ENCODE peak calls at places on chromosomes 7 and 10, in eight cellular contexts. One of them, this sample, is unnamed.
A peak's percentile ranks its signal among the peaks of the same experiment; 100 is the strongest.

GRCh38 chr7:149670288-149670687 is 103.1 kb downstream of the ZNF467 start:
- DNase-seq in CD4-positive, CD25-positive, alpha-beta regulatory T cell: no peak
- DNase-seq in psoas muscle: no peak
- DNase-seq in PC-3: peak; percentile 26
- DNase-seq in neural progenitor cell: no peak
- DNase-seq in aorta: no peak
- DNase-seq in cardiac muscle cell: peak; percentile 87
- DNase-seq in upper lobe of left lung: no peak
- DNase-seq in this sample: peak; percentile 61

GRCh38 chr10:79178070-79178576 is 109.4 kb downstream of the ZMIZ1 start:
- DNase-seq in CD4-positive, CD25-positive, alpha-beta regulatory T cell: no peak
- DNase-seq in psoas muscle: no peak
- DNase-seq in PC-3: no peak
- DNase-seq in neural progenitor cell: no peak
- DNase-seq in aorta: no peak
- DNase-seq in cardiac muscle cell: no peak
- DNase-seq in upper lobe of left lung: no peak
- DNase-seq in this sample: no peak

GRCh38 chr7:17706734-17707133 is 233.6 kb downstream of the SNX13 start:
- DNase-seq in CD4-positive, CD25-positive, alpha-beta regulatory T cell: peak; percentile 8
- DNase-seq in psoas muscle: no peak
- DNase-seq in PC-3: peak; percentile 77
- DNase-seq in neural progenitor cell: peak; percentile 78
- DNase-seq in aorta: peak; percentile 48
- DNase-seq in cardiac muscle cell: peak; percentile 85
- DNase-seq in upper lobe of left lung: peak; percentile 38
- DNase-seq in this sample: peak; percentile 33

GRCh38 chr10:21496285-21497176 is 29.0 kb downstream of the SKIDA1 start:
- DNase-seq in CD4-positive, CD25-positive, alpha-beta regulatory T cell: peak; percentile 60
- DNase-seq in psoas muscle: peak; percentile 48
- DNase-seq in PC-3: peak; percentile 44
- DNase-seq in neural progenitor cell: peak; percentile 84
- DNase-seq in aorta: peak; percentile 62
- DNase-seq in cardiac muscle cell: peak; percentile 54
- DNase-seq in upper lobe of left lung: peak; percentile 45
- DNase-seq in this sample: peak; percentile 27

GRCh38 chr10:15254808-15255655 is 86.5 kb upstream of the NMT2 start:
- DNase-seq in CD4-positive, CD25-positive, alpha-beta regulatory T cell: no peak
- DNase-seq in psoas muscle: no peak
- DNase-seq in PC-3: no peak
- DNase-seq in neural progenitor cell: no peak
- DNase-seq in aorta: no peak
- DNase-seq in cardiac muscle cell: no peak
- DNase-seq in upper lobe of left lung: no peak
- DNase-seq in this sample: no peak

GRCh38 chr10:71719042-71719441 is 536 bp downstream of the C10orf105 start:
- DNase-seq in CD4-positive, CD25-positive, alpha-beta regulatory T cell: no peak
- DNase-seq in psoas muscle: no peak
- DNase-seq in PC-3: no peak
- DNase-seq in neural progenitor cell: no peak
- DNase-seq in aorta: peak; percentile 61
- DNase-seq in cardiac muscle cell: peak; percentile 26
- DNase-seq in upper lobe of left lung: no peak
- DNase-seq in this sample: peak; percentile 23

GRCh38 chr10:89390875-89391576 is 1.4 kb upstream of the IFIT1 start:
- DNase-seq in CD4-positive, CD25-positive, alpha-beta regulatory T cell: no peak
- DNase-seq in psoas muscle: no peak
- DNase-seq in PC-3: no peak
- DNase-seq in neural progenitor cell: no peak
- DNase-seq in aorta: no peak
- DNase-seq in cardiac muscle cell: no peak
- DNase-seq in upper lobe of left lung: no peak
- DNase-seq in this sample: no peak

GRCh38 chr7:106420741-106421140 is 136.0 kb upstream of the NAMPT start:
- DNase-seq in CD4-positive, CD25-positive, alpha-beta regulatory T cell: no peak
- DNase-seq in psoas muscle: no peak
- DNase-seq in PC-3: no peak
- DNase-seq in neural progenitor cell: no peak
- DNase-seq in aorta: no peak
- DNase-seq in cardiac muscle cell: no peak
- DNase-seq in upper lobe of left lung: no peak
- DNase-seq in this sample: no peak

GRCh38 chr7:99473315-99473596 is 566 bp downstream of the ZNF789 start:
- DNase-seq in CD4-positive, CD25-positive, alpha-beta regulatory T cell: no peak
- DNase-seq in psoas muscle: no peak
- DNase-seq in PC-3: peak; percentile 68
- DNase-seq in neural progenitor cell: peak; percentile 54
- DNase-seq in aorta: peak; percentile 40
- DNase-seq in cardiac muscle cell: peak; percentile 81
- DNase-seq in upper lobe of left lung: no peak
- DNase-seq in this sample: no peak

GRCh38 chr7:139436806-139437205 is 46.7 kb downstream of the KLRG2 start:
- DNase-seq in CD4-positive, CD25-positive, alpha-beta regulatory T cell: no peak
- DNase-seq in psoas muscle: no peak
- DNase-seq in PC-3: no peak
- DNase-seq in neural progenitor cell: no peak
- DNase-seq in aorta: no peak
- DNase-seq in cardiac muscle cell: no peak
- DNase-seq in upper lobe of left lung: no peak
- DNase-seq in this sample: no peak

GRCh38 chr7:139439375-139439774 is 44.1 kb downstream of the KLRG2 start:
- DNase-seq in CD4-positive, CD25-positive, alpha-beta regulatory T cell: no peak
- DNase-seq in psoas muscle: no peak
- DNase-seq in PC-3: no peak
- DNase-seq in neural progenitor cell: no peak
- DNase-seq in aorta: no peak
- DNase-seq in cardiac muscle cell: no peak
- DNase-seq in upper lobe of left lung: no peak
- DNase-seq in this sample: no peak

GRCh38 chr7:139446051-139446890 is 37.2 kb downstream of the KLRG2 start:
- DNase-seq in CD4-positive, CD25-positive, alpha-beta regulatory T cell: no peak
- DNase-seq in psoas muscle: no peak
- DNase-seq in PC-3: no peak
- DNase-seq in neural progenitor cell: no peak
- DNase-seq in aorta: no peak
- DNase-seq in cardiac muscle cell: no peak
- DNase-seq in upper lobe of left lung: no peak
- DNase-seq in this sample: no peak

DNA sequence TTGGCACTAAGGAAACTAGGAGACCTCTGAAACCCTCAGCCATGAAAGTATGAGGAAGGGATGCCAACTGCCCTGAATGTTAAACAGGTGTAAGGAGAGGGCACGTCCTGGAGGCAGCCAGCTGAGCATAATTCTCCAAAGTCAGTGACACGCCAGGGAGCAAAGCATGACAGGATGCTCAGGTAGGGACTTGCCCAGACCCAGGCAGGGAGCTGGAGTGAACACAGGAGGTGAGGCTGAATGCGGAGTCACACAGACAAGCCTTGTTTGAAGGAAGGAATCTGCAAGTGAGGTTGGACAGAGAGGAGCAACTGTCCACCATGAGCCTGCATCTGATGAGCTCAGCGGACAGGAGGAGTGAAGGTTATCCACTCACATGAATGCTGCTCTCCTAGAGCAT is 41.5 kb downstream of the KLRG2 start:
- DNase-seq in CD4-positive, CD25-positive, alpha-beta regulatory T cell: no peak
- DNase-seq in psoas muscle: no peak
- DNase-seq in PC-3: no peak
- DNase-seq in neural progenitor cell: no peak
- DNase-seq in aorta: no peak
- DNase-seq in cardiac muscle cell: no peak
- DNase-seq in upper lobe of left lung: no peak
- DNase-seq in this sample: no peak
- H3K9me3 ChIP-seq in CD4-positive, CD25-positive, alpha-beta regulatory T cell: no peaks in the 10 kb centered on the region
- H3K9me3 ChIP-seq in psoas muscle: no peaks in the 10 kb centered on the region
- H3K9me3 ChIP-seq in PC-3: no peaks in the 10 kb centered on the region
- H3K9me3 ChIP-seq in neural progenitor cell: no peaks in the 10 kb centered on the region
- H3K9me3 ChIP-seq in aorta: no peaks in the 10 kb centered on the region
- H3K9me3 ChIP-seq in cardiac muscle cell: no peaks in the 10 kb centered on the region
- H3K9me3 ChIP-seq in upper lobe of left lung: no peaks in the 10 kb centered on the region
- H3K9me3 ChIP-seq in this sample: no peaks in the 10 kb centered on the region

DNA sequence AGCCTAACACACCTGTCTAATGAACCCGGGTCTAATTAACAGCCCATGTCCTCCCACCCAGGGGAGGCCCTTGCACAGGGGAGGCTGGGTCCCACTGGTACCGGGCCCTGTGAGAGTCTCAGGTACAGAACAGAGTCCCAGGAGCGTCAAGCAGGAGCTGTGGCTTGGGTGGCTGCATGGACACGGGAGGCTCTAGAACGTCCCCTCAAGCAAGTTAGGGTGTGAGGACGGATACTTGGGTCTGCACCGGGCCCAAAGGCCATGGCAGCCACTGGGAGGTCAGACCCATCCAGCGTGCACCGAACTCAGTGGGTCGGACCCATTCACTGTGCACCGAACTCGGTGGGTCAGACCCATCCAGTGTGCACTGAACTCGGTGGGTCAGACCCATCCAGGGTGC is 309.7 kb downstream of the DNAJB6 start:
- DNase-seq in CD4-positive, CD25-positive, alpha-beta regulatory T cell: no peak
- DNase-seq in psoas muscle: no peak
- DNase-seq in PC-3: no peak
- DNase-seq in neural progenitor cell: no peak
- DNase-seq in aorta: no peak
- DNase-seq in cardiac muscle cell: no peak
- DNase-seq in upper lobe of left lung: no peak
- DNase-seq in this sample: no peak
- H3K9me3 ChIP-seq in CD4-positive, CD25-positive, alpha-beta regulatory T cell: no peaks in the 10 kb centered on the region
- H3K9me3 ChIP-seq in psoas muscle: no peaks in the 10 kb centered on the region
- H3K9me3 ChIP-seq in PC-3: no peaks in the 10 kb centered on the region
- H3K9me3 ChIP-seq in neural progenitor cell: no peaks in the 10 kb centered on the region
- H3K9me3 ChIP-seq in aorta: no peaks in the 10 kb centered on the region
- H3K9me3 ChIP-seq in cardiac muscle cell: no peaks in the 10 kb centered on the region
- H3K9me3 ChIP-seq in upper lobe of left lung: no peaks in the 10 kb centered on the region
- H3K9me3 ChIP-seq in this sample: no peaks in the 10 kb centered on the region

GRCh38 chr7:157281221-157281998 is 55.4 kb upstream of the DNAJB6 start:
- DNase-seq in CD4-positive, CD25-positive, alpha-beta regulatory T cell: no peak
- DNase-seq in psoas muscle: no peak
- DNase-seq in PC-3: no peak
- DNase-seq in neural progenitor cell: no peak
- DNase-seq in aorta: no peak
- DNase-seq in cardiac muscle cell: no peak
- DNase-seq in upper lobe of left lung: no peak
- DNase-seq in this sample: no peak

GRCh38 chr7:157284229-157285014 is 52.4 kb upstream of the DNAJB6 start:
- DNase-seq in CD4-positive, CD25-positive, alpha-beta regulatory T cell: no peak
- DNase-seq in psoas muscle: no peak
- DNase-seq in PC-3: no peak
- DNase-seq in neural progenitor cell: no peak
- DNase-seq in aorta: no peak
- DNase-seq in cardiac muscle cell: no peak
- DNase-seq in upper lobe of left lung: no peak
- DNase-seq in this sample: no peak

GRCh38 chr7:157279973-157280841 is 56.6 kb upstream of the DNAJB6 start:
- DNase-seq in CD4-positive, CD25-positive, alpha-beta regulatory T cell: no peak
- DNase-seq in psoas muscle: no peak
- DNase-seq in PC-3: no peak
- DNase-seq in neural progenitor cell: no peak
- DNase-seq in aorta: no peak
- DNase-seq in cardiac muscle cell: no peak
- DNase-seq in upper lobe of left lung: no peak
- DNase-seq in this sample: no peak

GRCh38 chr7:157279679-157279972 is 57.2 kb upstream of the DNAJB6 start:
- DNase-seq in CD4-positive, CD25-positive, alpha-beta regulatory T cell: no peak
- DNase-seq in psoas muscle: no peak
- DNase-seq in PC-3: no peak
- DNase-seq in neural progenitor cell: no peak
- DNase-seq in aorta: no peak
- DNase-seq in cardiac muscle cell: peak; percentile 24
- DNase-seq in upper lobe of left lung: no peak
- DNase-seq in this sample: no peak

DNA sequence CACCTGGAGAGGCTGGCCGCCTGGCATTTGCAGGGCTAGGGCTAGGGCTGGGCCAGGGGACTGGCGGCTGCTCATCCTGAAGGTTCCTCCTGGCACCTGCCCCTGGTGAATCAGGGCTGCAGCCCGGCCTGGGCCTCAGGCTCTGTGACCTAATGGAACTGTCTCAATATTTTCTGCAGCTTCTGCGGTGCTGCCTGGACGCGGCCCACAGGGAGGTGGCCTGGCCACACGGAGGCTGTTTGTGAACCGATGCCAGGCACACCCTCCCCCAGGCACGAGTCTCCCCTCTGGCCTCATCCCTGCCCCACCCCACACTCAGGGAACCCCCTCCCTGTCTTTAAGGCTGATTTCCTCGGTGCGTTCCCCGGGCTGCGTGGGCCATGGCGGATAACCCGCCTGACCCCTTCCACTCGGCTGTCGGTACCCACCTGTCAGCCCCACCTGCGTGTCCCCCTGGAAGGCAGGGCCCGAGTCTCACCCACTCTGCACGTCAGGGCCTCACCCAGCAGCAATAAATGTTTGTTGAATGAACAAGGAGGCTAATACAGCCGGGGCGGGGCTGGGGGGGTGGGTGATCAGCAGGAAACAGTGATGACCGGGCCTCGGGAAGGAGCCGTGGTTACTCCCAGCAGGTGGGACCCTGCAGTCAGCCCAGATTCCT is 54.5 kb upstream of the DNAJB6 start:
- DNase-seq in CD4-positive, CD25-positive, alpha-beta regulatory T cell: no peak
- DNase-seq in psoas muscle: no peak
- DNase-seq in PC-3: peak; percentile 82
- DNase-seq in neural progenitor cell: no peak
- DNase-seq in aorta: no peak
- DNase-seq in cardiac muscle cell: no peak
- DNase-seq in upper lobe of left lung: no peak
- DNase-seq in this sample: no peak
- H3K9me3 ChIP-seq in CD4-positive, CD25-positive, alpha-beta regulatory T cell: no peaks in the 10 kb centered on the region
- H3K9me3 ChIP-seq in psoas muscle: no peaks in the 10 kb centered on the region
- H3K9me3 ChIP-seq in PC-3: no peaks in the 10 kb centered on the region
- H3K9me3 ChIP-seq in neural progenitor cell: no peaks in the 10 kb centered on the region
- H3K9me3 ChIP-seq in aorta: no peaks in the 10 kb centered on the region
- H3K9me3 ChIP-seq in cardiac muscle cell: no peaks in the 10 kb centered on the region
- H3K9me3 ChIP-seq in upper lobe of left lung: no peaks in the 10 kb centered on the region
- H3K9me3 ChIP-seq in this sample: no peaks in the 10 kb centered on the region

GRCh38 chr10:52284416-52285013 is 29.6 kb upstream of the DKK1 start:
- DNase-seq in CD4-positive, CD25-positive, alpha-beta regulatory T cell: no peak
- DNase-seq in psoas muscle: no peak
- DNase-seq in PC-3: no peak
- DNase-seq in neural progenitor cell: no peak
- DNase-seq in aorta: no peak
- DNase-seq in cardiac muscle cell: no peak
- DNase-seq in upper lobe of left lung: no peak
- DNase-seq in this sample: no peak

GRCh38 chr10:52283174-52283573 is 30.9 kb upstream of the DKK1 start:
- DNase-seq in CD4-positive, CD25-positive, alpha-beta regulatory T cell: no peak
- DNase-seq in psoas muscle: no peak
- DNase-seq in PC-3: peak; percentile 45
- DNase-seq in neural progenitor cell: no peak
- DNase-seq in aorta: no peak
- DNase-seq in cardiac muscle cell: peak; percentile 38
- DNase-seq in upper lobe of left lung: no peak
- DNase-seq in this sample: no peak

DNA sequence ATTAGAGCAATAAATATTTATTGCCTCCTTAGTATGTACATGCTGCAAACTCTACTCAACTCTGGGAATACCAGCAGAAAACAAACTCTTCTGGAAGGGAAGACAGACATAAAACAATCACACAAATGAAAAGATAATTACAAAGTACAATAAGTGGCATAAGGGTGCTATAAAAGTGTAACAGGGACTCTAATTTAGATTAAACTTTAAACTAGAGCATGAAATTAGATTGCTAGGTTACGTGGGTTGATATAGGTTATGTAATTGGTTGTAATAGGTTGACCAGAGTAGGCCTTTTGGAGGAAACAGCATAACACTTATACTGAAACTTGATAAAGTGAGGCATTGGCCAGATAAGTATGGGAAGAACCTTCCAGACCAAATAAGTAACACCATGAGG is 26.2 kb upstream of the DKK1 start:
- DNase-seq in CD4-positive, CD25-positive, alpha-beta regulatory T cell: no peak
- DNase-seq in psoas muscle: no peak
- DNase-seq in PC-3: no peak
- DNase-seq in neural progenitor cell: no peak
- DNase-seq in aorta: no peak
- DNase-seq in cardiac muscle cell: no peak
- DNase-seq in upper lobe of left lung: no peak
- DNase-seq in this sample: no peak
- H3K9me3 ChIP-seq in CD4-positive, CD25-positive, alpha-beta regulatory T cell: no peaks in the 10 kb centered on the region
- H3K9me3 ChIP-seq in psoas muscle: no peaks in the 10 kb centered on the region
- H3K9me3 ChIP-seq in PC-3: no peaks in the 10 kb centered on the region
- H3K9me3 ChIP-seq in neural progenitor cell: no peaks in the 10 kb centered on the region
- H3K9me3 ChIP-seq in aorta: no peaks in the 10 kb centered on the region
- H3K9me3 ChIP-seq in cardiac muscle cell: no peaks in the 10 kb centered on the region
- H3K9me3 ChIP-seq in upper lobe of left lung: no peaks in the 10 kb centered on the region
- H3K9me3 ChIP-seq in this sample: no peaks in the 10 kb centered on the region